ENCODE peak calls at places on chromosomes 6 and 20, in eight cellular contexts. I is T-cell; G is iris pigment epithelial cell; U is cardiac fibroblast; R is mesothelial cell of epicardium; K is astrocyte of the hippocampus; X is heart right ventricle; M is activated CD4-positive, CD25-positive, alpha-beta regulatory T cell treated with anti-CD3 and anti-CD28 coated beads, Interleukin-2, amount 50 U/mL, for 16 hours. L is an unnamed sample.

GRCh38 chr20:58700121-58700780 is 7.7 kb downstream of the NPEPL1 start:
- DNase-seq in X (no peak), G (no peak), M (no peak), U (no peak), K (peak), R (no peak), I (no peak), L (no peak)

GRCh38 chr6:135196739-135197510 is 15.8 kb downstream of the MYB start:
- DNase-seq in K (peak), G (no peak), X (no peak), M (no peak), I (no peak), R (no peak), U (no peak), L (no peak)

GRCh38 chr20:44011251-44011940 is 96.7 kb downstream of the TOX2 start:
- DNase-seq in M (no peak), R (no peak), G (no peak), U (no peak), I (no peak), K (no peak), X (no peak), L (no peak)

GRCh38 chr20:36575066-36575743 is 1.8 kb downstream of the TGIF2 start:
- DNase-seq in R (peak), M (no peak), U (peak), I (no peak), X (peak), K (peak), G (peak), L (peak)

GRCh38 chr20:33443006-33443511 is 504 bp downstream of the SNTA1 start:
- DNase-seq in U (no peak), I (peak), K (no peak), R (peak), X (no peak), M (no peak), G (no peak), L (no peak)

GRCh38 chr6:11497881-11498280 is 39.7 kb upstream of the TMEM170B start:
- DNase-seq in M (no peak), G (no peak), X (no peak), I (no peak), R (no peak), K (peak), U (no peak), L (no peak)

GRCh38 chr20:35560105-35560511 is 18.2 kb downstream of the ERGIC3 start:
- DNase-seq in I (no peak), M (no peak), K (no peak), G (no peak), U (no peak), X (no peak), R (no peak), L (no peak)

GRCh38 chr6:82270791-82271392 is 23.3 kb upstream of the IBTK start:
- DNase-seq in M (no peak), R (no peak), K (peak), U (peak), X (no peak), I (no peak), G (peak), L (peak)

GRCh38 chr6:154404791-154405400 is 48.3 kb upstream of the IPCEF1 start:
- DNase-seq in K (peak), I (no peak), G (peak), X (no peak), M (no peak), U (peak), R (no peak), L (peak)

GRCh38 chr6:50591135-50591534 is 122.2 kb upstream of the TFAP2D start:
- DNase-seq in M (no peak), R (no peak), K (no peak), U (no peak), I (no peak), G (no peak), X (no peak), L (no peak)

GRCh38 chr6:33199687-33200233 is 705 bp downstream of the RXRB start:
- DNase-seq in R (no peak), X (peak), I (peak), M (peak), K (peak), U (peak), G (peak), L (peak)

GRCh38 chr20:13436530-13436929 is 202.2 kb downstream of the TASP1 start:
- DNase-seq in R (no peak), M (no peak), K (no peak), X (no peak), G (no peak), U (no peak), I (no peak), L (no peak)

GRCh38 chr20:13419445-13419844 is 198.4 kb downstream of the ISM1 start:
- DNase-seq in U (no peak), I (no peak), M (no peak), R (no peak), K (no peak), X (no peak), G (no peak), L (no peak)

GRCh38 chr6:136408205-136408604 is 118.6 kb upstream of the BCLAF1 start:
- DNase-seq in M (no peak), G (peak), X (no peak), U (peak), I (no peak), R (no peak), K (no peak), L (peak)

GRCh38 chr6:54194067-54194466 is 82.8 kb downstream of the MLIP start:
- DNase-seq in I (no peak), R (no peak), M (no peak), G (peak), K (peak), U (peak), X (no peak), L (peak)

GRCh38 chr6:101268541-101268940 is 125.0 kb upstream of the GRIK2 start:
- DNase-seq in U (peak), R (no peak), K (no peak), G (peak), X (no peak), I (no peak), M (no peak), L (peak)

GRCh38 chr6:157845493-157846259 is 22.6 kb downstream of the SNX9 start:
- DNase-seq in G (peak), U (no peak), K (no peak), R (no peak), I (no peak), X (no peak), M (no peak), L (no peak)

GRCh38 chr6:158713469-158713868 is 63.6 kb downstream of the SYTL3 start:
- DNase-seq in R (no peak), M (no peak), I (no peak), G (no peak), X (no peak), K (no peak), U (no peak), L (no peak)

GRCh38 chr6:150537481-150537880 is 62.2 kb upstream of the PLEKHG1 start:
- DNase-seq in M (no peak), R (no peak), G (no peak), I (no peak), U (no peak), X (no peak), K (no peak), L (no peak)

GRCh38 chr6:156780117-156780641 is 3.0 kb downstream of the ARID1B start:
- DNase-seq in K (peak), I (peak), M (peak), G (peak), R (no peak), X (peak), U (peak), L (peak)

GRCh38 chr20:6440087-6440799 is 317.4 kb upstream of the FERMT1 start:
- DNase-seq in I (no peak), G (no peak), X (no peak), U (no peak), K (no peak), M (no peak), R (no peak), L (no peak)

GRCh38 chr6:150201285-150201684 is 58.4 kb downstream of the PPP1R14C start:
- DNase-seq in X (no peak), M (no peak), K (no peak), R (no peak), G (no peak), U (no peak), I (no peak), L (no peak)

GRCh38 chr6:31877125-31877650 is 1.6 kb downstream of the SLC44A4 start:
- DNase-seq in M (no peak), K (no peak), R (no peak), G (no peak), U (no peak), X (no peak), I (no peak), L (no peak)

GRCh38 chr20:46975976-46976375 is 81.3 kb downstream of the EYA2 start:
- DNase-seq in U (no peak), G (no peak), X (no peak), I (no peak), R (no peak), K (no peak), M (no peak), L (no peak)

GRCh38 chr6:124203812-124204167 is 400.1 kb downstream of the NKAIN2 start:
- DNase-seq in M (no peak), K (no peak), U (peak), X (no peak), I (no peak), R (no peak), G (peak), L (no peak)

GRCh38 chr6:40286027-40286426 is 301.1 kb downstream of the LRFN2 start:
- DNase-seq in R (no peak), U (no peak), G (no peak), M (no peak), K (no peak), I (no peak), X (no peak), L (no peak)

GRCh38 chr20:48197034-48197433 is 411.8 kb upstream of the SULF2 start:
- DNase-seq in U (no peak), R (no peak), G (no peak), K (no peak), M (no peak), X (no peak), I (no peak), L (no peak)

GRCh38 chr6:4210619-4211419 is 75.4 kb upstream of the ECI2 start:
- DNase-seq in I (peak), G (peak), K (peak), R (no peak), U (peak), M (peak), X (peak), L (peak)

GRCh38 chr6:31898200-31899011 is 908 bp upstream of the EHMT2 start:
- DNase-seq in U (peak), M (no peak), X (no peak), R (no peak), I (peak), K (peak), G (peak), L (no peak)

GRCh38 chr6:43263314-43264178 is 20.3 kb downstream of the TTBK1 start:
- DNase-seq in I (peak), R (peak), M (peak), G (peak), K (peak), U (peak), X (peak), L (peak)

GRCh38 chr6:128763599-128764300 is 119.2 kb upstream of the LAMA2 start:
- DNase-seq in U (peak), M (no peak), X (no peak), I (no peak), K (no peak), G (peak), R (no peak), L (no peak)

GRCh38 chr6:164345340-164345739 is 930.8 kb downstream of the QKI start:
- DNase-seq in U (no peak), M (no peak), G (no peak), X (no peak), K (peak), R (no peak), I (no peak), L (no peak)

GRCh38 chr20:19375301-19375885 is 163.0 kb downstream of the SLC24A3 start:
- DNase-seq in G (no peak), I (no peak), R (no peak), M (no peak), K (no peak), U (no peak), X (no peak), L (no peak)

GRCh38 chr6:70299456-70299855 is 3.4 kb downstream of the COL9A1 start:
- DNase-seq in U (peak), K (peak), X (no peak), I (no peak), G (peak), R (no peak), M (no peak), L (no peak)

GRCh38 chr6:166492092-166492491 is 94.4 kb downstream of the RAMACL start:
- DNase-seq in R (no peak), G (no peak), M (no peak), X (no peak), K (no peak), I (no peak), U (no peak), L (no peak)

GRCh38 chr6:63458480-63459115 is 113.7 kb upstream of the LOC128125822 start:
- DNase-seq in M (no peak), U (no peak), K (no peak), R (no peak), G (no peak), I (no peak), X (no peak), L (no peak)

L was measured in AG08395.